ENCODE peak calls at places on chromosome 7, in four cellular contexts. E is heart right ventricle, C is cardiac muscle cell, V is GM20000. D is an unnamed sample.

GRCh38 chr7:51062222-51062987 is 254.2 kb downstream of the COBL start:
- DNase-seq in E (no peak), C (no peak), V (no peak), D (no peak)

GRCh38 chr7:74199551-74200355 is 10.1 kb upstream of the LAT2 start:
- DNase-seq in E (no peak), C (no peak), V (no peak), D (no peak)

GRCh38 chr7:24821045-24821853 is 64.0 kb upstream of the GSDME start:
- DNase-seq in E (no peak), C (peak), V (peak), D (peak)

GRCh38 chr7:142168746-142169145 is 57.2 kb downstream of the MGAM2 start:
- DNase-seq in E (no peak), C (no peak), V (no peak), D (no peak)

GRCh38 chr7:104552102-104552501 is 223.7 kb downstream of the LHFPL3 start:
- DNase-seq in E (peak), C (peak), V (peak), D (no peak)

GRCh38 chr7:104074529-104074928 is 85.1 kb upstream of the RELN start:
- DNase-seq in E (no peak), C (no peak), V (no peak), D (no peak)

GRCh38 chr7:116863168-116863670 is 832 bp downstream of the CAPZA2 start:
- DNase-seq in E (no peak), C (peak), V (peak), D (no peak)

GRCh38 chr7:116028808-116029207 is 1.8 kb downstream of the TFEC start:
- DNase-seq in E (no peak), C (no peak), V (no peak), D (no peak)

GRCh38 chr7:106190589-106191330 is 78.6 kb upstream of the SYPL1 start:
- DNase-seq in E (no peak), C (peak), V (no peak), D (no peak)

GRCh38 chr7:151307536-151307935 is 34.1 kb upstream of the NUB1 start:
- DNase-seq in E (no peak), C (no peak), V (no peak), D (no peak)

GRCh38 chr7:101593556-101593955 is 35.5 kb downstream of the MYL10 start:
- DNase-seq in E (no peak), C (no peak), V (peak), D (no peak)

GRCh38 chr7:136150311-136150710 is 173.2 kb upstream of the MTPN start:
- DNase-seq in E (no peak), C (no peak), V (no peak), D (no peak)

GRCh38 chr7:156041398-156041797 is 229.1 kb upstream of the SHH start:
- DNase-seq in E (no peak), C (no peak), V (no peak), D (no peak)

GRCh38 chr7:100433592-100434296 is 2.6 kb downstream of the PPP1R35 start:
- DNase-seq in E (no peak), C (no peak), V (no peak), D (no peak)

GRCh38 chr7:92088266-92088665 is 46.0 kb downstream of the CYP51A1 start:
- DNase-seq in E (no peak), C (no peak), V (no peak), D (no peak)

GRCh38 chr7:1187127-1187526 is 27.1 kb upstream of the ZFAND2A start:
- DNase-seq in E (no peak), C (no peak), V (no peak), D (no peak)

GRCh38 chr7:26588511-26588910 is 275.9 kb downstream of the SKAP2 start:
- DNase-seq in E (no peak), C (no peak), V (no peak), D (no peak)

GRCh38 chr7:90677742-90678439 is 81.8 kb downstream of the CDK14 start:
- DNase-seq in E (no peak), C (no peak), V (no peak), D (no peak)

GRCh38 chr7:43630466-43630865 is 47.6 kb downstream of the STK17A start:
- DNase-seq in E (no peak), C (no peak), V (no peak), D (no peak)

GRCh38 chr7:29106128-29106988 is 40.0 kb downstream of the CPVL start:
- DNase-seq in E (peak), C (peak), V (peak), D (no peak)

GRCh38 chr7:40721344-40721949 is 586.6 kb downstream of the SUGCT start:
- DNase-seq in E (no peak), C (no peak), V (no peak), D (no peak)

GRCh38 chr7:17436126-17436525 is 137.7 kb downstream of the AHR start:
- DNase-seq in E (no peak), C (no peak), V (no peak), D (no peak)

DNA sequence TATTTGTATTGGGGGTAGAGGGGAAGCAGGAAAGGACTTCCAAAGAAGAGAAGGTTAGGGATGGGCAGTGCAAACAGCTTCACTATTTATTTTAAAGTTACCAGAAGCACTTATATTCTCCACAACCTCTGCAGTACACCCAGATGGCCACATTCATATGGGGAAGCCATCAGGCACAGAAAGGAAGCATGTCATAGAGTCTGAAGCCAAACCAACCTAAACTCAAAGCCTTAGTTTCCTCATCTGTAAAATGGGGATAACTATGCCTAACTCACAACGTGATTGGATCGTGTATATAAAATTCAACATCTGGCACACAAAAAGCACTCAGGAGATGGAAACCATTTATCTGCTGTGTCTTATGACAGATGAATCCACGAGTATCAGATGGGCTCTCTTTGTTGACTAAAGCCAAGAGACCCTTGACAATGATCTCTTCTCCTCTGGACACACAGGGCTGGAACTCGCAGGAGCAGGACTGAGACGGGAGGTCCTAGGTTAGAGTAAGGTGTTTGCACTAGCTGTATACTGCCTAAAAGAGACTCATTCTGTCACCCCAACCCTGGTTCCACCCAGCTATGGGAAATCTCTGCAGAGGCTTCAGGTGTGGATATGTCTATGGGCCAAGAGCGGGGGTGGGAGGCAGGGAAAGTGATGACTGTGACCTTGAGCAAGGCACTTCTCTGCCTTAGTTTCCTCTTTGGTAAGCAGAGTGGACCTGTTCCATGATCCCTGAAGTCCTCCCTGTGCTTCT is 1.8 kb downstream of the KIAA1549 start:
- DNase-seq in E (no peak), C (peak), V (peak), D (no peak)
- TF ChIP-seq CTCF in E (no peak), C (no peak), V (no peak), D (no peak)

DNA sequence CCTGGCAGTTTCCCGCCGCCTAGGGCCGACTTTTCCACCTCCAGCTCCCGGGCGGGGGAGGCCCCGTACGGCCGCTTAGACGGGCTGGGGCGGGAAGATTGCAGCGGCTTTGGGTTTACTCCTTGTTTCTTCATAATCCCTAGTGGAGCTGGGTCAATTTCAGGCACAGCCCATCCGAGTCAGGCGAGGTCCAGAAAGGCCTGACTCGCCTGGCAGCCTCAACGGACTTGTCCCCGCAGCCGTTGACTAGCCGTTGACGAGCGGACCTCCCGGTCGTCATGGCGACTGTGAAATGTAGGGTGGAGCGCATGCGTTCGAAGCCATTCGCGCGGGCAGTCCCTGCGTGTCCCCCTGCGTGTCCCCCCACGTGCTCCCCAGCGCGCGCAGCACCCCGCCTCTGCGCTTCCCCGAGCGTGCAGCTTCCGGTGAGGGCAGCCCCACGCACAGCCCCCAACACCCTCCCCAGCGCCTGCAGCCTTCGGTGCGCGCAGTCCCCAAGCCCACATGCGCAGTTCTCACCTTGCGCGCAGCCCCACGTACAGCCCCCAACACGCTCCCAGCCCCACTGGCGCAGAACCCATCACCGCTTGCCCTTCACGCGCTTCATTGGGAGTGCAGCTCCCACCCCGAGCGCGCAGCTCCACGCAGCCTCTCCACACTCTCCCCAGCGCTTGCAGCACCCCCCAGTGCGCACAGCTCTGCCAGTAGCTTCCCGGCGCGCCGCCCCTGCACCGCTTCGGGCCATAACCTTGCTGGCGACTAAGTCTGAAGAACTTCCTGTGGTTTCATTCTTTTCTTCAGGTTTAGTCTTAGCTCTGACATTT is 67.8 kb downstream of the TBX20 start:
- DNase-seq in E (peak), C (peak), V (no peak), D (no peak)
- TF ChIP-seq CTCF in E (no peak), C (no peak), V (no peak), D (no peak)

DNA sequence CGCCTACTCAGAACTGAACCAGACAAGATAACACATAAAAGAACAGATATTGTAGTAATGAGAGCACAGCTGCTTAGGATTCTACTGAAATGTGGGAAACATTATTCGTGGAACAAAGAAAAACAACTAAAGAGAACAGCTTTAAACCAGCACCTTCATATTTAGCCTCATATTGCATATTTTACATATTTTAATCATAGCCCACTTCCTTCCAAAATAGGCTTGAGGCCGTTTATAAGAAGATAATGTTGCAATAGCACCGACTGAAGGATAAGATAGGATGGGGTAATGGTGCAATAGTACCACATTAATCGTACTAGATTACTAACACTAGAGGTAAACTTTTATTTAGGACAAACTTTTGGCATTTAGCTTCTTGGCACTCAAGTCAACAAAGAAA is 71.3 kb downstream of the KCND2 start:
- DNase-seq in E (no peak), C (peak), V (no peak), D (no peak)
- TF ChIP-seq CTCF in E (no peak), C (no peak), V (no peak), D (no peak)

DNA sequence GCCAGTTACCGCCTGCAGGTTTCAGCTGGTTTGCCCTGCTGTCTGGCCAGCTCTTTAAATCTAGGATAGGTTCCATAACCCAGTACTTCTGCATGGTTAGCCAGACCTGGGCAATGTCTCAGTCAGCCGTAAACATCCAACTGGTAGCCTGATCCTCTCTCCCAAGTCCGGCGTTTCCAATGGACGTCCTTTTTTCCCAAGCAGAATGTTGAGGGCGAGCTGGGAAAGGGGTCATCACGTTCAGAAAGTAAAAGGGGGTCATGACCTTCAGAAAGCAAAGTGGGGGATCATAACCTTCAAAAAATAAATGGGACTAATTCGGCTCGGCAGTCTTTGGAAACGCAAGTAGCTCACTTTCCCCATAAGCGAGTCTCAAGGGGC is 430 bp downstream of the PON3 start:
- DNase-seq in E (no peak), C (no peak), V (no peak), D (no peak)
- TF ChIP-seq CTCF in E (no peak), C (no peak), V (no peak), D (no peak)

DNA sequence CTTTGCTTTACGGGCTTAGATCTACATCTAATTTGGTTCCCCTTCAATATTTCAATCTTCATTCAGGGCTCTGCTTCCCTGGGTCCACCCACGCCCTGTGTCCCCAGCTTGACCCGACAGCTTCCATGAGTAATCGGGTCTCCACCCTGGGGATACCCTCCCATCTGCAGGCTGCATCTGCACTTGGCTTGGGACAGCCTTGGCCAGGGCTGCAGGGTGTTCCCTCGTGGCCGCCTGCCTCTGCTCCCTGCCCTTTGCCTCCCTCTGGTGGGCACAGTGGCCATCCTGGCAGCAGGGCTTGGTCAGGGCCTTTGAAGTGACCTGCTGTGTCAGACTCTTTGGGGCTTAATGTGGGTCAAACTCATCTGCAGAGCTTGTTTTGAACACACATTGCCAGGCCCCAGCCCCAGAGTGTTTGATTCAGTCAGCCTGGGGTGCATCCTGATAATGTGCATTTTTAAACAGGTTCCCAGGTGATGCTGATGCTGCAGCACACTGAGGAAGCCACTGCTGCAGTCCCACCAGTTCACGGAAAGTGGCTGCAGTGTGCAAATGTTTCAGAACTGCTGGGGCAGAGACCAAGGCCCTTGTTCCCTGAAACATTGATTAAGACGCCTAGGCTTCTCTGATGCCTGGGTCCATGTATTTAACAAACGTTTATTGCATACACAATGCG is 80.7 kb upstream of the SEC61G start:
- DNase-seq in E (peak), C (peak), V (peak), D (no peak)
- TF ChIP-seq CTCF in E (peak), C (peak), V (peak), D (peak)

DNA sequence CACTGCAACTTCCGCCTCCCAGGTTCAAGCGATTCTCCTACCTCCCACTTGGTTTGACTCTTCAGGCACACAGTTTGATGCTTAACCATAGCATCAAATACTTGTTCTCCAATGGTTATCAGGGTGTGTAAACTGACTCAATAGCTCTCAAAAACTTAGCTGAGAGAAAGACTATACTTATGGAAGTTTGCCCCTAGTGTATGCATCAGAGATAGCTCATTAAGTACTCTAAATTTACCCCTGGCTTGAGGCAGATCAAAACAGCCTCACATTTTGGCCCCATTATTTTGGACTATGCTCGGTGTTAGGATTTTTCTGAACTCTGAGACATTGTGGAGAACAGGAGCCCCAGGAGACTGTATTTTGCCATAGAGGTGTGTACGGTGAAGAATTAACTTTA is 40.8 kb upstream of the SLC35B4 start:
- DNase-seq in E (no peak), C (no peak), V (no peak), D (no peak)
- TF ChIP-seq CTCF in E (no peak), C (no peak), V (no peak), D (no peak)

DNA sequence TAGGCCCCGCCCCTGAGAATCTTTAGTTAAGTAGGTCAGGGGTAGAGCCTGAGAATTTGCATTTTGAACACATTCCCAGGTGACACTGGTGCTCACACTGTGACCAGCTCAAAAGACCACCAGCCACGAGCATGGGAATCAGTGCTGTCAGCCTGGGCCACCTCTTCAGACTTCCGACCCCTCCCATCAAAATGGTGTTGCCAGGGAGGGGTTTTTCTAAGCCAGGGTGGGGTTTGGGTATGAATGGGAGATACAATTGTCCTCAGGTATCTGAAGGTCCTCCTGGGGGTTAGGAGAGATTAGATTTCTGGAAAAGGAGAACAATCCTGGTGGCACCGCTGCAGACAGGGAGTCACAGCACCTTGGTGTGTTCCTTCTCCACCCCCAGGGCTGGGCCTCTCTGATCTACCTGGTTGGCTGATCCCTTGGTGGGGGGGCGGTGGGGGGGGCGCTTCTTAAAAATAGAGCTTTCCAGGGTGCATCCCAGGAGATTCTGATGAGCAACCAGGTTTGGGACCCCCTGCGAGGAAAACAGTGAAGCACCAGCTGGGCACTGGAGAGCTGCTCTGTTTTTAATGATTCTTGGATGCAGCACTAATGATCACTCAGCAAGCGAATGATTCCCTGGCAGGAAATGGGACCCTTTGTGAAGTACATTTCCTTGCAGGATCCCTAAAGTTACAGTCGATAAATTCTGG is 111.4 kb upstream of the ANLN start:
- DNase-seq in E (no peak), C (no peak), V (no peak), D (no peak)
- TF ChIP-seq CTCF in E (no peak), C (no peak), V (no peak), D (no peak)

DNA sequence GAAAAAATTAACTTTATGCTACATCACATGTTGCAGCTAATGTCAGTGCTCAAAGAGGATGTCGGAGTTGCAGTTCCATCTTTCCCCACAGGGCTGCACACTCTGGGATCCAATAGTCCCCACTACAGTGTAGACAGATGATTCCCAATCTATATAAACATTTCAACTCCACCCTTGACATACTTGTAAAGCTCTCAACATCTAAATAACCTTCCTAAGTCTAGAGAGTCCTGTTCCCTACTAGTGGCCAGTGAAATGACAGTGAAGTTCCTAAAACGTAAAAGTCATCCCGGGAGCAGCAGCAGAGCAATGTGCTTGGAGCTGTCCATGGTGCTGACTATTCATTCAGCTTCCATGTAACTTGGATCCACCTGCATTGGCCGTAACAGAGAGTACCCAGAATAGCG is 145.1 kb downstream of the GRM8 start:
- DNase-seq in E (peak), C (peak), V (peak), D (no peak)
- TF ChIP-seq CTCF in E (peak), C (peak), V (peak), D (no peak)

GRCh38 chr7:121101083-121101482 is 112.6 kb downstream of the CPED1 start:
- DNase-seq in E (no peak), C (no peak), V (no peak), D (no peak)

GRCh38 chr7:121101621-121102020 is 113.1 kb downstream of the CPED1 start:
- DNase-seq in E (no peak), C (no peak), V (no peak), D (no peak)

GRCh38 chr7:121097577-121097976 is 109.1 kb downstream of the CPED1 start:
- DNase-seq in E (no peak), C (no peak), V (no peak), D (no peak)

GRCh38 chr7:121102619-121103018 is 114.1 kb downstream of the CPED1 start:
- DNase-seq in E (no peak), C (no peak), V (no peak), D (no peak)

GRCh38 chr7:121099572-121099971 is 111.1 kb downstream of the CPED1 start:
- DNase-seq in E (no peak), C (no peak), V (no peak), D (no peak)
- TF ChIP-seq CTCF in E (no peak), C (peak), V (no peak), D (no peak)

GRCh38 chr7:123797673-123798526 is 47.1 kb upstream of the HYAL4 start:
- DNase-seq in E (no peak), C (peak), V (no peak), D (no peak)
- TF ChIP-seq CTCF in E (peak), C (peak), V (no peak), D (peak)

D was measured in CD14-positive monocyte.